ENCODE peak calls at places on chromosome 22, in four cellular contexts. P is WERI-Rb-1, Y is neural progenitor cell, H is spleen. V is an unnamed sample. For H3K36me3 and H3K27me3, the result is how much of the 10 kb centered on the place peaks cover.

GRCh38 chr22:19634206-19634536 is 80.1 kb upstream of the SEPTIN5 start:
- DNase-seq in P (no peak), Y (no peak), H (no peak), V (no peak)

GRCh38 chr22:24592846-24593809 is at the start of gene LRRC75B:
- DNase-seq in P (peak), Y (peak), H (peak), V (peak)

GRCh38 chr22:25896098-25896497 is 154.1 kb downstream of the MYO18B start:
- DNase-seq in P (peak), Y (peak), H (no peak), V (peak)

GRCh38 chr22:35051791-35052190 is 14.2 kb upstream of the ISX start:
- DNase-seq in P (no peak), Y (no peak), H (no peak), V (no peak)

GRCh38 chr22:32590556-32590955 is 115.9 kb downstream of the FBXO7 start:
- DNase-seq in P (no peak), Y (no peak), H (no peak), V (no peak)

GRCh38 chr22:32620992-32621391 is 146.4 kb downstream of the FBXO7 start:
- DNase-seq in P (no peak), Y (no peak), H (peak), V (peak)

GRCh38 chr22:23236440-23237139 is 56.3 kb downstream of the BCR start:
- DNase-seq in P (no peak), Y (no peak), H (no peak), V (no peak)

GRCh38 chr22:17915676-17916075 is 108.7 kb downstream of the MICAL3 start:
- DNase-seq in P (no peak), Y (no peak), H (no peak), V (no peak)

GRCh38 chr22:43209523-43209890 is 22.6 kb upstream of the TTLL12 start:
- DNase-seq in P (no peak), Y (no peak), H (no peak), V (no peak)

DNA sequence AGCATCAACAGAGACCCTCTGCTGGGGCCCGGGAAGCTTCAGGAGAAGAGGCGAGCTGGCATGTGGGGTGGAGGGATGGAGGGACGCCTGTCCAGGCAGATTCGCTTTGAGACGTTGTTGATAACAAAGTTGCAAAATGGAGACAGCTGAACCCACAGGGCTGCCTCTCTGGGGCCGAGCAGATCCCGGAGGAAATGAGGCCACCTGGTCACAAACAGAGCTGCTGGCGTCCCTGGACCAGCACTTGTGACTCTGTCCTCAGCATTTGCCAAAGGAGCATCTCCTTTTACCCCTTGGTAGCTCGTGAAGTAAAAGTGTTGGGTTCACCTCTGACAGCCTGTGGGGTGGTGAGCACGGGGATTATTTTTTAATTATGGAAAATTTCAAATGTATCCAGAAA is 20.1 kb downstream of the GRAMD4 start:
- DNase-seq in P (no peak), Y (no peak), H (no peak), V (no peak)
- H3K4me3 ChIP-seq in P (no peak), Y (no peak), H (no peak), V (no peak)

DNA sequence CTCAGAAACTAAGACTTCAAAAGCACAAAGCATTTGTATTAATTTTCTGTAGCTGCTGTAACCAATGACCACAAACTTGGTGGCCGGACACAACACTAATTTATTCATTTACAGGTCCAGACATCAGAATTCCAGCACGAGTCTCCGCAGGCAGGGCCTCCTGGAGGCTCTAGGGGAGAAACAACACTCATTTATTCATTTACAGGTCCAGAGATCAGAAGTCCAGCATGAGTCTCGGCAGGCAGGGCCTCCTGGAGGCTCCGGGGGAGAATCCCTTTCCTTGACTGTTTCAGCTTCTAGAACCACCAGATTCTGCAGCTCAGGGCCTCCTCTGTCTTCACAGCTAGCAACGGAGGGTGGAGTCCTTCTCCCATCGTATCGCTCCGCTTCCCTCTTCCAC is 465.3 kb downstream of the BRD1 start:
- DNase-seq in P (no peak), Y (no peak), H (peak), V (no peak)
- H3K36me3 ChIP-seq in P (under half), Y (under half), H (under half), V (under half)

GRCh38 chr22:44540756-44541670 is 43.0 kb upstream of the RTL6 start:
- DNase-seq in P (no peak), Y (no peak), H (no peak), V (no peak)

GRCh38 chr22:44541671-44542319 is 43.8 kb upstream of the RTL6 start:
- DNase-seq in P (no peak), Y (no peak), H (no peak), V (no peak)

GRCh38 chr22:44538518-44539315 is 40.7 kb upstream of the RTL6 start:
- DNase-seq in P (no peak), Y (no peak), H (no peak), V (no peak)

GRCh38 chr22:44538071-44538470 is 40.0 kb upstream of the RTL6 start:
- DNase-seq in P (no peak), Y (no peak), H (no peak), V (no peak)

GRCh38 chr22:44539467-44540063 is 41.5 kb upstream of the RTL6 start:
- DNase-seq in P (no peak), Y (no peak), H (no peak), V (no peak)
- H3K27me3 ChIP-seq in P (under half), Y (under half), H (half or more), V (under half)

GRCh38 chr22:37229012-37229804 is 14.9 kb downstream of the RAC2 start:
- DNase-seq in P (peak), Y (no peak), H (peak), V (peak)
- H3K4me3 ChIP-seq in P (no peak), Y (no peak), H (peak), V (no peak)

GRCh38 chr22:30005213-30005857 is 74.9 kb upstream of the HORMAD2 start:
- DNase-seq in P (peak), Y (peak), H (no peak), V (peak)
- H3K36me3 ChIP-seq in P (under half), Y (under half), H (half or more), V (under half)

GRCh38 chr22:27317961-27318360 is 483.6 kb downstream of the MN1 start:
- DNase-seq in P (no peak), Y (no peak), H (no peak), V (no peak)
- H3K27me3 ChIP-seq in P (under half), Y (under half), H (under half), V (under half)

DNA sequence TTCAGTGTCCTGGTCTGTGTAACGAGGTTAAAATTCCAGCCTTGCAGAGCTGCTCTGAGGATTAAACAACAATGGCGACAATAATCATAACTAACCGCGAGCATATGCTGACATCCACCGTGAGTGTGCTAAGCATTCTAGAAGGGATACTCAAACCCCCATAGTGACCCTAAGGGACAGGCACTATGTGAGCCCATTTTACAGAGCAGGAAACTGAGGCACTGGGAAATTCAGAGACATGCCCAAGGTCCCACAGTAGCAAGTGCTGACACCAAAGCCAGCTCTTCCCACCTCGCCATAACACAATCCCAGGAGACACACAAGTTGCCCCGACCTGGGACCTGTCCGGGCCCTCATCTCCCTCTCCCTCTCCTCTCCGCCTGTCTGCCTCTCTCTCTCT is 14.6 kb upstream of the MFNG start:
- DNase-seq in P (no peak), Y (no peak), H (no peak), V (no peak)
- H3K4me3 ChIP-seq in P (no peak), Y (no peak), H (no peak), V (no peak)

V was measured in H7.